ENCODE peak calls at places on chromosomes 5 and 9, in eight cellular contexts. M is vagina; L is brain microvascular endothelial cell; P is body of pancreas; I is CD8-positive, alpha-beta T cell; S is heart left ventricle; N is neural progenitor cell; Z is astrocyte. K is an unnamed sample.
A peak's percentile ranks its signal among the peaks of the same experiment; 100 is the strongest.

GRCh38 chr9:92714787-92715487 is 45.0 kb upstream of the IPPK start:
- DNase-seq in M (no peak), L (no peak), P (no peak), I (no peak), S (peak; percentile 77), N (no peak), Z (no peak), K (no peak)

GRCh38 chr9:5574998-5575397 is 53.9 kb upstream of the RIC1 start:
- DNase-seq in M (no peak), L (no peak), P (no peak), I (no peak), S (no peak), N (peak; percentile 9), Z (no peak), K (no peak)

GRCh38 chr5:119400248-119400647 is 44.4 kb downstream of the TNFAIP8 start:
- DNase-seq in M (no peak), L (no peak), P (no peak), I (no peak), S (no peak), N (no peak), Z (peak; percentile 64), K (peak; percentile 86)

GRCh38 chr9:70477146-70477745 is 62.8 kb upstream of the KLF9 start:
- DNase-seq in M (no peak), L (no peak), P (peak; percentile 10), I (no peak), S (no peak), N (no peak), Z (peak; percentile 55), K (no peak)

GRCh38 chr5:126124706-126125345 is 298.4 kb upstream of the GRAMD2B start:
- DNase-seq in M (no peak), L (peak; percentile 42), P (no peak), I (no peak), S (no peak), N (no peak), Z (peak; percentile 78), K (peak; percentile 23)

GRCh38 chr5:135332519-135333150 is 66.4 kb downstream of the MACROH2A1 start:
- DNase-seq in M (no peak), L (peak; percentile 33), P (no peak), I (no peak), S (no peak), N (peak; percentile 70), Z (peak; percentile 51), K (no peak)

GRCh38 chr9:131885144-131885609 is 145.3 kb upstream of the RAPGEF1 start:
- DNase-seq in M (no peak), L (no peak), P (no peak), I (no peak), S (no peak), N (no peak), Z (no peak), K (no peak)

GRCh38 chr5:172953776-172954189 is 5.4 kb upstream of the RPL26L1 start:
- DNase-seq in M (no peak), L (peak; percentile 55), P (no peak), I (no peak), S (no peak), N (no peak), Z (peak; percentile 98), K (no peak)

GRCh38 chr5:132458651-132459030 is 31.9 kb downstream of the IRF1 start:
- DNase-seq in M (no peak), L (no peak), P (no peak), I (no peak), S (no peak), N (no peak), Z (peak; percentile 89), K (peak; percentile 54)

GRCh38 chr5:32531885-32532520 is 53.4 kb upstream of the SUB1 start:
- DNase-seq in M (no peak), L (peak; percentile 76), P (no peak), I (peak; percentile 46), S (no peak), N (no peak), Z (peak; percentile 32), K (no peak)

GRCh38 chr5:126594676-126595485 is at the start of gene ALDH7A1:
- DNase-seq in M (no peak), L (peak; percentile 84), P (peak; percentile 97), I (peak; percentile 16), S (peak; percentile 95), N (peak; percentile 98), Z (peak; percentile 90), K (peak; percentile 81)

GRCh38 chr5:35369965-35370790 is 139.9 kb upstream of the PRLR start:
- DNase-seq in M (no peak), L (no peak), P (no peak), I (no peak), S (no peak), N (peak; percentile 92), Z (no peak), K (no peak)

GRCh38 chr5:93741136-93741811 is at the start of gene POU5F2:
- DNase-seq in M (no peak), L (no peak), P (no peak), I (no peak), S (peak; percentile 63), N (no peak), Z (no peak), K (no peak)

GRCh38 chr9:86122309-86122708 is 23.0 kb upstream of the GOLM1 start:
- DNase-seq in M (no peak), L (no peak), P (no peak), I (no peak), S (no peak), N (peak; percentile 70), Z (no peak), K (no peak)

GRCh38 chr5:17219431-17219830 is 2.0 kb downstream of the BASP1 start:
- DNase-seq in M (no peak), L (no peak), P (no peak), I (no peak), S (no peak), N (peak; percentile 16), Z (no peak), K (no peak)

GRCh38 chr5:102754499-102755424 is at the start of gene PAM:
- DNase-seq in M (no peak), L (peak; percentile 48), P (peak; percentile 83), I (peak; percentile 67), S (peak; percentile 92), N (peak; percentile 91), Z (peak; percentile 46), K (no peak)

GRCh38 chr5:95771109-95771708 is 40.1 kb downstream of the RHOBTB3 start:
- DNase-seq in M (no peak), L (no peak), P (peak; percentile 81), I (no peak), S (no peak), N (no peak), Z (no peak), K (no peak)

GRCh38 chr9:85038824-85039540 is 369.5 kb downstream of the NTRK2 start:
- DNase-seq in M (no peak), L (no peak), P (no peak), I (no peak), S (no peak), N (no peak), Z (peak; percentile 73), K (no peak)

GRCh38 chr9:13721481-13722235 is 442.2 kb upstream of the MPDZ start:
- DNase-seq in M (no peak), L (no peak), P (no peak), I (no peak), S (no peak), N (no peak), Z (peak; percentile 93), K (no peak)

GRCh38 chr5:171649002-171649401 is 136.6 kb upstream of the SMIM23 start:
- DNase-seq in M (no peak), L (no peak), P (no peak), I (no peak), S (no peak), N (no peak), Z (no peak), K (no peak)

GRCh38 chr5:120465281-120465961 is 1.3 kb downstream of the PRR16 start:
- DNase-seq in M (no peak), L (peak; percentile 56), P (peak; percentile 38), I (no peak), S (peak; percentile 63), N (peak; percentile 73), Z (peak; percentile 42), K (no peak)

GRCh38 chr5:148539851-148540250 is 114.5 kb downstream of the HTR4 start:
- DNase-seq in M (no peak), L (no peak), P (no peak), I (no peak), S (no peak), N (no peak), Z (no peak), K (no peak)
- H3K4me3 ChIP-seq in M (no peak overlapping the region), L (no peak overlapping the region), P (no peak overlapping the region), I (no peak overlapping the region), S (no peak overlapping the region), N (no peak overlapping the region), Z (no peak overlapping the region), K (no peak overlapping the region)

GRCh38 chr9:111433082-111433481 is 51.1 kb downstream of the ECPAS start:
- DNase-seq in M (no peak), L (no peak), P (no peak), I (no peak), S (no peak), N (no peak), Z (no peak), K (no peak)
- H3K36me3 ChIP-seq in M (no peaks in the 10 kb centered on the region), L (peaks cover 22% of the 10 kb centered on the region), P (no peaks in the 10 kb centered on the region), I (peaks cover 10% of the 10 kb centered on the region), S (peaks cover 99% of the 10 kb centered on the region), N (no peaks in the 10 kb centered on the region), Z (peaks cover 34% of the 10 kb centered on the region), K (no peaks in the 10 kb centered on the region)

DNA sequence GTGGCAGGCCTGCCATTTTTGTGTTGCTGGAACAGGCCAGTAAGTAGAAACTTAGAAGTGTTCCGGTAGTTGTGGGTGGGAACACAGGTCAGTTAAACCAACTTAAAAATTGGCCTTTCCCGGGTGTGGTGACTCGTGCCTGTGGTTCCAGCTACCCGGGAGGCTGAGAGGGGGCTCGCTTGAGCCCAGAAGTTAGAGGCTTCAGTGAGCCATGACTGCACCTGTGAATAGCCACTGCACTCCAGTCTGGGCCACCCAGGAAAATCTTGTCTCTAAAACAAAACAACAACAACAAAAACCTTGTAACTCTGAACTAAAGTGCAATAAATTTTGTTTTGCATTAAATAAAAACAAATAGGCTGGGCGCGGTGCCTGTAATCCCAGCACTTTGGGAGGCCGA is 1.4 kb upstream of the NHP2 start:
- DNase-seq in M (no peak), L (no peak), P (no peak), I (no peak), S (no peak), N (no peak), Z (no peak), K (no peak)
- TF ChIP-seq CTCF in M (no peak), L (no peak), P (no peak), I (no peak), S (no peak), N (no peak), Z (no peak), K (no peak)

DNA sequence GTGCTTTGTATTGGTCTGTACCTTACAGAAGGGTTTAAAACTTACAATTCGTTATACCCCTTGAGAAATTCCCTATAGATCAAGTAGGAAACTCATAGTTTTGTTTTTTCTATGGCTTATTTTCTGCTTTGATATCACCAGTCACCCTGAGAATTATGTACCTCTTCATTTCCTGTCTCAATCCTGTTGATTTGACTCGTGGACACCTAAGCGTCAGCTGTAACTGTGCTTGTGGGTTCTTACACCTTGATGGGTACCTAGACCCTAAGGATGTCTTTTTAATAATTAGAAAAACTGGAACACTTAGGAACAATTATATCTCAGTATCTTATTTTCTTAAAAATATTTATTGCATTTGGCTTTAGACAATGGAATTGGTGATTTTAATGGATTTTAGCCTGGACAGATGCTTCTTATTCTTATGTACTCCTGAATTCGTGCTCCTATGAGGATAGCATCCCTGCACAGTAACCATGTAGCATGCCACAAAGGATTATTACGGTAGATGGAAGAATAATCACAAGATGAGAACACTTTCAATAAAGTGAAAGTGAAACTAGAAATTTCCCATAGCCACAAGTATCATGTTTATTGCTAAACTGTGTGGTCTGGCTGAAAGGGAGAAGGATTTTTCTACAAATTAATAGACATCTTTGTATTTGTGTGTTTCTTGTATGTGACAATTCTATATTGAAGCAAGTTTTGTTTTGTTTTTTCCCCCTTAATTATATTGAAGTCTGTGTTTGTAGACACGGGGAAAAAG is 1920.3 kb upstream of the WWC1 start:
- DNase-seq in M (no peak), L (no peak), P (no peak), I (no peak), S (no peak), N (no peak), Z (no peak), K (no peak)
- H3K4me3 ChIP-seq in M (peak overlapping the region; percentile 23), L (peak overlapping the region; percentile 32), P (no peak overlapping the region), I (no peak overlapping the region), S (peak overlapping the region; percentile 26), N (no peak overlapping the region), Z (peak overlapping the region; percentile 50), K (no peak overlapping the region)